ENCODE peak calls at places on chromosomes 13 and 19, in nine cellular contexts. N, P, H, T, Z, C, R, X and K are unnamed samples.

GRCh38 chr13:62371737-62372136 is 956.1 kb upstream of the PCDH20 start:
- DNase-seq in P (no peak), R (no peak), X (no peak), Z (no peak), N (no peak), T (no peak), C (no peak), H (no peak), K (no peak)

GRCh38 chr19:11323601-11324078 is 15.8 kb downstream of the RAB3D start:
- DNase-seq in C (no peak), H (no peak), Z (no peak), R (no peak), T (no peak), N (no peak), X (no peak), P (no peak), K (no peak)

GRCh38 chr19:15962319-15962718 is 13.5 kb downstream of the OR10H4 start:
- DNase-seq in Z (no peak), N (no peak), P (no peak), H (no peak), R (no peak), X (no peak), C (no peak), T (no peak), K (peak)

GRCh38 chr19:35843676-35844481 is 8.4 kb downstream of the NPHS1 start:
- DNase-seq in T (no peak), Z (no peak), X (no peak), C (no peak), P (no peak), H (no peak), N (peak), R (no peak), K (no peak)

GRCh38 chr19:1163934-1164683 is 10.0 kb downstream of the SBNO2 start:
- DNase-seq in C (no peak), N (no peak), T (no peak), X (no peak), Z (no peak), R (peak), P (peak), H (no peak), K (no peak)

GRCh38 chr13:71867101-71867814 is at the start of gene DACH1:
- DNase-seq in R (peak), T (peak), Z (peak), C (no peak), P (peak), X (no peak), N (peak), H (peak), K (peak)

GRCh38 chr13:22387899-22388298 is 717.0 kb downstream of the FGF9 start:
- DNase-seq in T (no peak), Z (no peak), R (no peak), P (no peak), H (no peak), C (no peak), N (no peak), X (no peak), K (no peak)

GRCh38 chr19:39917561-39918182 is 16.8 kb downstream of the FCGBP start:
- DNase-seq in R (no peak), H (no peak), C (no peak), N (no peak), T (no peak), X (no peak), Z (no peak), P (no peak), K (no peak)

GRCh38 chr13:24716446-24716845 is 36.2 kb downstream of the ATP12A start:
- DNase-seq in H (no peak), T (no peak), N (no peak), X (no peak), P (no peak), C (no peak), R (no peak), Z (no peak), K (no peak)

GRCh38 chr19:18999016-18999758 is 34.1 kb downstream of the SUGP2 start:
- DNase-seq in Z (no peak), N (no peak), R (no peak), T (no peak), H (no peak), X (no peak), C (no peak), P (peak), K (no peak)

GRCh38 chr19:4773047-4773640 is 18.4 kb upstream of the FEM1A start:
- DNase-seq in H (no peak), C (peak), Z (no peak), R (no peak), N (no peak), P (no peak), T (no peak), X (no peak), K (no peak)

GRCh38 chr19:33805313-33805712 is 8.6 kb downstream of the KCTD15 start:
- DNase-seq in R (no peak), T (no peak), X (no peak), P (no peak), H (no peak), N (no peak), Z (no peak), C (no peak), K (no peak)

GRCh38 chr13:51331354-51331861 is 8.1 kb upstream of the SERPINE3 start:
- DNase-seq in C (no peak), T (no peak), H (no peak), N (no peak), X (no peak), Z (no peak), P (peak), R (peak), K (no peak)

GRCh38 chr19:35314031-35314430 is 15.0 kb upstream of the CD22 start:
- DNase-seq in N (no peak), X (no peak), Z (no peak), P (no peak), C (no peak), H (no peak), R (no peak), T (no peak), K (no peak)

GRCh38 chr13:33441015-33441414 is 155.5 kb upstream of the STARD13 start:
- DNase-seq in H (peak), T (no peak), R (peak), N (peak), P (peak), C (peak), Z (no peak), X (no peak), K (peak)

GRCh38 chr13:84481958-84482357 is 599.7 kb upstream of the SLITRK1 start:
- DNase-seq in P (peak), X (no peak), R (peak), C (no peak), N (no peak), Z (no peak), H (no peak), T (peak), K (no peak)

GRCh38 chr13:29569253-29570057 is 26.0 kb downstream of the SLC7A1 start:
- DNase-seq in N (no peak), H (no peak), T (no peak), Z (no peak), P (no peak), C (peak), R (no peak), X (no peak), K (peak)